ENCODE peak calls at places on chromosomes 4 and X, in eight cellular contexts. One of them, this sample, is unnamed.

GRCh38 chr4:8184061-8184460 is 15.0 kb upstream of the SH3TC1 start:
- DNase-seq in mucosa of descending colon: no peak
- DNase-seq in suprapubic skin: no peak
- DNase-seq in right atrium auricular region: no peak
- DNase-seq in endodermal cell: no peak
- DNase-seq in fibroblast of lung: no peak
- DNase-seq in kidney: no peak
- DNase-seq in left lung: no peak
- DNase-seq in this sample: no peak

GRCh38 chr4:98608343-98608742 is 50.1 kb downstream of the TSPAN5 start:
- DNase-seq in mucosa of descending colon: no peak
- DNase-seq in suprapubic skin: no peak
- DNase-seq in right atrium auricular region: no peak
- DNase-seq in endodermal cell: peak
- DNase-seq in fibroblast of lung: no peak
- DNase-seq in kidney: no peak
- DNase-seq in left lung: no peak
- DNase-seq in this sample: no peak

GRCh38 chrX:132776486-132777210 is 181.8 kb downstream of the HS6ST2 start:
- DNase-seq in mucosa of descending colon: no peak
- DNase-seq in suprapubic skin: no peak
- DNase-seq in right atrium auricular region: no peak
- DNase-seq in endodermal cell: no peak
- DNase-seq in fibroblast of lung: no peak
- DNase-seq in kidney: no peak
- DNase-seq in left lung: no peak
- DNase-seq in this sample: no peak

GRCh38 chrX:13520931-13521330 is 48.5 kb upstream of the EGFL6 start:
- DNase-seq in mucosa of descending colon: no peak
- DNase-seq in suprapubic skin: no peak
- DNase-seq in right atrium auricular region: no peak
- DNase-seq in endodermal cell: no peak
- DNase-seq in fibroblast of lung: no peak
- DNase-seq in kidney: no peak
- DNase-seq in left lung: no peak
- DNase-seq in this sample: peak

GRCh38 chrX:119753639-119754257 is 4.6 kb upstream of the SOWAHD start:
- DNase-seq in mucosa of descending colon: no peak
- DNase-seq in suprapubic skin: no peak
- DNase-seq in right atrium auricular region: no peak
- DNase-seq in endodermal cell: peak
- DNase-seq in fibroblast of lung: peak
- DNase-seq in kidney: no peak
- DNase-seq in left lung: peak
- DNase-seq in this sample: peak

GRCh38 chrX:72080800-72081199 is 50.9 kb downstream of the RTL5 start:
- DNase-seq in mucosa of descending colon: no peak
- DNase-seq in suprapubic skin: no peak
- DNase-seq in right atrium auricular region: no peak
- DNase-seq in endodermal cell: no peak
- DNase-seq in fibroblast of lung: no peak
- DNase-seq in kidney: no peak
- DNase-seq in left lung: no peak
- DNase-seq in this sample: no peak

GRCh38 chrX:53000447-53001208 is 42.3 kb upstream of the FAM156A start:
- DNase-seq in mucosa of descending colon: no peak
- DNase-seq in suprapubic skin: no peak
- DNase-seq in right atrium auricular region: peak
- DNase-seq in endodermal cell: no peak
- DNase-seq in fibroblast of lung: no peak
- DNase-seq in kidney: no peak
- DNase-seq in left lung: no peak
- DNase-seq in this sample: no peak

GRCh38 chrX:65677954-65678469 is 10.6 kb downstream of the MSN start:
- DNase-seq in mucosa of descending colon: no peak
- DNase-seq in suprapubic skin: no peak
- DNase-seq in right atrium auricular region: peak
- DNase-seq in endodermal cell: no peak
- DNase-seq in fibroblast of lung: peak
- DNase-seq in kidney: no peak
- DNase-seq in left lung: no peak
- DNase-seq in this sample: peak

GRCh38 chrX:102651242-102651967 is at the start of gene GPRASP1:
- DNase-seq in mucosa of descending colon: peak
- DNase-seq in suprapubic skin: peak
- DNase-seq in right atrium auricular region: peak
- DNase-seq in endodermal cell: peak
- DNase-seq in fibroblast of lung: peak
- DNase-seq in kidney: peak
- DNase-seq in left lung: peak
- DNase-seq in this sample: peak

GRCh38 chr4:55887594-55887993 is 34.1 kb downstream of the EXOC1 start:
- DNase-seq in mucosa of descending colon: no peak
- DNase-seq in suprapubic skin: no peak
- DNase-seq in right atrium auricular region: no peak
- DNase-seq in endodermal cell: no peak
- DNase-seq in fibroblast of lung: no peak
- DNase-seq in kidney: no peak
- DNase-seq in left lung: no peak
- DNase-seq in this sample: no peak

GRCh38 chr4:142309772-142310171 is 536.3 kb downstream of the INPP4B start:
- DNase-seq in mucosa of descending colon: no peak
- DNase-seq in suprapubic skin: no peak
- DNase-seq in right atrium auricular region: no peak
- DNase-seq in endodermal cell: no peak
- DNase-seq in fibroblast of lung: no peak
- DNase-seq in kidney: no peak
- DNase-seq in left lung: no peak
- DNase-seq in this sample: no peak

GRCh38 chr4:169338246-169338645 is 67.5 kb upstream of the SH3RF1 start:
- DNase-seq in mucosa of descending colon: no peak
- DNase-seq in suprapubic skin: no peak
- DNase-seq in right atrium auricular region: no peak
- DNase-seq in endodermal cell: no peak
- DNase-seq in fibroblast of lung: no peak
- DNase-seq in kidney: no peak
- DNase-seq in left lung: no peak
- DNase-seq in this sample: peak

GRCh38 chr4:161704040-161704439 is 459.8 kb downstream of the FSTL5 start:
- DNase-seq in mucosa of descending colon: no peak
- DNase-seq in suprapubic skin: no peak
- DNase-seq in right atrium auricular region: no peak
- DNase-seq in endodermal cell: peak
- DNase-seq in fibroblast of lung: no peak
- DNase-seq in kidney: no peak
- DNase-seq in left lung: no peak
- DNase-seq in this sample: no peak

GRCh38 chrX:74514384-74514783 is 93.1 kb downstream of the SLC16A2 start:
- DNase-seq in mucosa of descending colon: no peak
- DNase-seq in suprapubic skin: no peak
- DNase-seq in right atrium auricular region: peak
- DNase-seq in endodermal cell: peak
- DNase-seq in fibroblast of lung: no peak
- DNase-seq in kidney: no peak
- DNase-seq in left lung: no peak
- DNase-seq in this sample: no peak

GRCh38 chrX:66030505-66031317 is 9.2 kb downstream of the VSIG4 start:
- DNase-seq in mucosa of descending colon: no peak
- DNase-seq in suprapubic skin: no peak
- DNase-seq in right atrium auricular region: no peak
- DNase-seq in endodermal cell: peak
- DNase-seq in fibroblast of lung: no peak
- DNase-seq in kidney: no peak
- DNase-seq in left lung: no peak
- DNase-seq in this sample: peak

GRCh38 chr4:145299380-145300076 is 119.1 kb upstream of the OTUD4 start:
- DNase-seq in mucosa of descending colon: no peak
- DNase-seq in suprapubic skin: no peak
- DNase-seq in right atrium auricular region: no peak
- DNase-seq in endodermal cell: no peak
- DNase-seq in fibroblast of lung: peak
- DNase-seq in kidney: no peak
- DNase-seq in left lung: no peak
- DNase-seq in this sample: peak

GRCh38 chr4:142126890-142127497 is 490.6 kb downstream of the IL15 start:
- DNase-seq in mucosa of descending colon: no peak
- DNase-seq in suprapubic skin: no peak
- DNase-seq in right atrium auricular region: peak
- DNase-seq in endodermal cell: peak
- DNase-seq in fibroblast of lung: peak
- DNase-seq in kidney: no peak
- DNase-seq in left lung: no peak
- DNase-seq in this sample: peak

DNA sequence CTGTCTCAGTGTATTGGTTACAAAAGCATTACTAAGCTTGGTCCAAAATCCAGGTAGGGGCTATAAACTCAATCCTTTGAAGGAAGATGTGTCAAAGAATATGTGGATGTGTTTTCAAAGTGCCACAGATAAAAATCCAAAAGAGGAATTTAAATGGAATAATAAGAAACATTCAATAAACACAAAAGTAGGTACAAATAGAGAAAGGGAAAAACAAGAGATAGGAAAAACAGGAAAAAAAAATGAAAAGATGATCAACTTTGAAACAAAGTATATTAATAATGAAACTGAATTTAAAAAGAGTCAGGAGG is 64.0 kb downstream of the PPP4R3C start:
- DNase-seq in mucosa of descending colon: no peak
- DNase-seq in suprapubic skin: no peak
- DNase-seq in right atrium auricular region: no peak
- DNase-seq in endodermal cell: no peak
- DNase-seq in fibroblast of lung: no peak
- DNase-seq in kidney: no peak
- DNase-seq in left lung: no peak
- DNase-seq in this sample: no peak
- TF ChIP-seq CTCF in mucosa of descending colon: no peak
- TF ChIP-seq CTCF in suprapubic skin: no peak
- TF ChIP-seq CTCF in right atrium auricular region: no peak
- TF ChIP-seq CTCF in endodermal cell: no peak
- TF ChIP-seq CTCF in fibroblast of lung: no peak
- TF ChIP-seq CTCF in kidney: no peak
- TF ChIP-seq CTCF in left lung: no peak
- TF ChIP-seq CTCF in this sample: no peak

GRCh38 chr4:75144475-75144874 is 211.6 kb downstream of the PARM1 start:
- DNase-seq in mucosa of descending colon: no peak
- DNase-seq in suprapubic skin: no peak
- DNase-seq in right atrium auricular region: no peak
- DNase-seq in endodermal cell: no peak
- DNase-seq in fibroblast of lung: no peak
- DNase-seq in kidney: no peak
- DNase-seq in left lung: no peak
- DNase-seq in this sample: no peak
- H3K4me3 ChIP-seq in mucosa of descending colon: no peak
- H3K4me3 ChIP-seq in suprapubic skin: no peak
- H3K4me3 ChIP-seq in right atrium auricular region: no peak
- H3K4me3 ChIP-seq in endodermal cell: no peak
- H3K4me3 ChIP-seq in fibroblast of lung: no peak
- H3K4me3 ChIP-seq in kidney: no peak
- H3K4me3 ChIP-seq in left lung: no peak
- H3K4me3 ChIP-seq in this sample: no peak

GRCh38 chr4:110826656-110827055 is 203.8 kb upstream of the PITX2 start:
- DNase-seq in mucosa of descending colon: no peak
- DNase-seq in suprapubic skin: no peak
- DNase-seq in right atrium auricular region: no peak
- DNase-seq in endodermal cell: no peak
- DNase-seq in fibroblast of lung: no peak
- DNase-seq in kidney: no peak
- DNase-seq in left lung: no peak
- DNase-seq in this sample: no peak
- TF ChIP-seq CTCF in mucosa of descending colon: no peak
- TF ChIP-seq CTCF in suprapubic skin: no peak
- TF ChIP-seq CTCF in right atrium auricular region: no peak
- TF ChIP-seq CTCF in endodermal cell: peak
- TF ChIP-seq CTCF in fibroblast of lung: no peak
- TF ChIP-seq CTCF in kidney: no peak
- TF ChIP-seq CTCF in left lung: no peak
- TF ChIP-seq CTCF in this sample: no peak

GRCh38 chr4:61201562-61202099 is 1.5 kb downstream of the ADGRL3 start:
- DNase-seq in mucosa of descending colon: no peak
- DNase-seq in suprapubic skin: peak
- DNase-seq in right atrium auricular region: no peak
- DNase-seq in endodermal cell: peak
- DNase-seq in fibroblast of lung: peak
- DNase-seq in kidney: no peak
- DNase-seq in left lung: no peak
- DNase-seq in this sample: no peak
- H3K4me3 ChIP-seq in mucosa of descending colon: no peak
- H3K4me3 ChIP-seq in suprapubic skin: peak
- H3K4me3 ChIP-seq in right atrium auricular region: peak
- H3K4me3 ChIP-seq in endodermal cell: peak
- H3K4me3 ChIP-seq in fibroblast of lung: no peak
- H3K4me3 ChIP-seq in kidney: peak
- H3K4me3 ChIP-seq in left lung: peak
- H3K4me3 ChIP-seq in this sample: no peak

This sample was measured in fibroblast of the aortic adventitia.